ENCODE peak calls at places on chromosomes 3 and 15, in eight cellular contexts. One of them, this sample, is unnamed.

GRCh38 chr15:98649996-98650870 is 1.9 kb downstream of the IGF1R start:
- DNase-seq in neural progenitor cell: peak
- DNase-seq in GM23248: peak
- DNase-seq in OCI-LY7: no peak
- DNase-seq in HCT116: no peak
- DNase-seq in SK-N-SH: peak
- DNase-seq in MM.1S: no peak
- DNase-seq in PC-3: peak
- DNase-seq in this sample: peak

GRCh38 chr3:106880206-106880605 is 497.0 kb upstream of the CCDC54 start:
- DNase-seq in SK-N-SH: no peak
- DNase-seq in MM.1S: no peak
- DNase-seq in neural progenitor cell: peak
- DNase-seq in PC-3: no peak
- DNase-seq in GM23248: no peak
- DNase-seq in HCT116: no peak
- DNase-seq in OCI-LY7: no peak
- DNase-seq in this sample: no peak

GRCh38 chr15:68484696-68485400 is 52.9 kb upstream of the ITGA11 start:
- DNase-seq in PC-3: no peak
- DNase-seq in GM23248: peak
- DNase-seq in MM.1S: no peak
- DNase-seq in SK-N-SH: no peak
- DNase-seq in HCT116: no peak
- DNase-seq in neural progenitor cell: no peak
- DNase-seq in OCI-LY7: no peak
- DNase-seq in this sample: no peak

GRCh38 chr15:93130111-93130510 is 41.1 kb upstream of the RGMA start:
- DNase-seq in GM23248: no peak
- DNase-seq in OCI-LY7: no peak
- DNase-seq in PC-3: no peak
- DNase-seq in SK-N-SH: peak
- DNase-seq in neural progenitor cell: no peak
- DNase-seq in HCT116: no peak
- DNase-seq in MM.1S: no peak
- DNase-seq in this sample: no peak

GRCh38 chr3:192947421-192947820 is 29.8 kb upstream of the MB21D2 start:
- DNase-seq in GM23248: peak
- DNase-seq in PC-3: no peak
- DNase-seq in OCI-LY7: no peak
- DNase-seq in MM.1S: no peak
- DNase-seq in neural progenitor cell: no peak
- DNase-seq in HCT116: no peak
- DNase-seq in SK-N-SH: no peak
- DNase-seq in this sample: no peak

GRCh38 chr3:95705786-95706418 is 1108.5 kb upstream of the EPHA6 start:
- DNase-seq in SK-N-SH: no peak
- DNase-seq in MM.1S: peak
- DNase-seq in GM23248: no peak
- DNase-seq in PC-3: no peak
- DNase-seq in neural progenitor cell: no peak
- DNase-seq in OCI-LY7: no peak
- DNase-seq in HCT116: no peak
- DNase-seq in this sample: no peak

GRCh38 chr3:48215466-48215865 is 7.8 kb upstream of the CAMP start:
- DNase-seq in GM23248: peak
- DNase-seq in MM.1S: no peak
- DNase-seq in OCI-LY7: no peak
- DNase-seq in HCT116: no peak
- DNase-seq in neural progenitor cell: no peak
- DNase-seq in SK-N-SH: no peak
- DNase-seq in PC-3: no peak
- DNase-seq in this sample: peak

GRCh38 chr3:44890258-44890657 is 15.8 kb downstream of the TGM4 start:
- DNase-seq in SK-N-SH: no peak
- DNase-seq in PC-3: no peak
- DNase-seq in MM.1S: no peak
- DNase-seq in neural progenitor cell: peak
- DNase-seq in HCT116: no peak
- DNase-seq in OCI-LY7: no peak
- DNase-seq in GM23248: peak
- DNase-seq in this sample: no peak

GRCh38 chr3:42733501-42734262 is 31.1 kb upstream of the HHATL start:
- DNase-seq in MM.1S: peak
- DNase-seq in HCT116: no peak
- DNase-seq in GM23248: no peak
- DNase-seq in PC-3: no peak
- DNase-seq in SK-N-SH: no peak
- DNase-seq in neural progenitor cell: no peak
- DNase-seq in OCI-LY7: no peak
- DNase-seq in this sample: no peak

GRCh38 chr3:13877911-13878710 is 1.8 kb downstream of the WNT7A start:
- DNase-seq in PC-3: peak
- DNase-seq in neural progenitor cell: peak
- DNase-seq in OCI-LY7: no peak
- DNase-seq in MM.1S: no peak
- DNase-seq in SK-N-SH: peak
- DNase-seq in GM23248: no peak
- DNase-seq in HCT116: no peak
- DNase-seq in this sample: peak

GRCh38 chr15:59453474-59454215 is 15.7 kb downstream of the FAM81A start:
- DNase-seq in HCT116: no peak
- DNase-seq in MM.1S: no peak
- DNase-seq in GM23248: no peak
- DNase-seq in SK-N-SH: no peak
- DNase-seq in OCI-LY7: no peak
- DNase-seq in neural progenitor cell: no peak
- DNase-seq in PC-3: no peak
- DNase-seq in this sample: no peak

GRCh38 chr15:40339621-40339945 is 1.2 kb downstream of the CCDC9B start:
- DNase-seq in OCI-LY7: no peak
- DNase-seq in HCT116: no peak
- DNase-seq in neural progenitor cell: no peak
- DNase-seq in SK-N-SH: peak
- DNase-seq in PC-3: no peak
- DNase-seq in MM.1S: no peak
- DNase-seq in GM23248: no peak
- DNase-seq in this sample: no peak

GRCh38 chr3:43187836-43188479 is 82.1 kb upstream of the POMGNT2 start:
- DNase-seq in OCI-LY7: no peak
- DNase-seq in HCT116: no peak
- DNase-seq in PC-3: no peak
- DNase-seq in SK-N-SH: no peak
- DNase-seq in GM23248: no peak
- DNase-seq in neural progenitor cell: no peak
- DNase-seq in MM.1S: no peak
- DNase-seq in this sample: no peak

GRCh38 chr3:128353991-128354687 is 112.6 kb downstream of the DNAJB8 start:
- DNase-seq in MM.1S: no peak
- DNase-seq in PC-3: no peak
- DNase-seq in HCT116: no peak
- DNase-seq in neural progenitor cell: no peak
- DNase-seq in SK-N-SH: no peak
- DNase-seq in GM23248: no peak
- DNase-seq in OCI-LY7: no peak
- DNase-seq in this sample: no peak

GRCh38 chr3:102400766-102401165 is 34.0 kb upstream of the ZPLD1 start:
- DNase-seq in HCT116: peak
- DNase-seq in MM.1S: no peak
- DNase-seq in PC-3: peak
- DNase-seq in GM23248: peak
- DNase-seq in neural progenitor cell: no peak
- DNase-seq in SK-N-SH: no peak
- DNase-seq in OCI-LY7: no peak
- DNase-seq in this sample: no peak

GRCh38 chr3:27629381-27629780 is 92.7 kb downstream of the EOMES start:
- DNase-seq in GM23248: no peak
- DNase-seq in HCT116: no peak
- DNase-seq in neural progenitor cell: no peak
- DNase-seq in OCI-LY7: no peak
- DNase-seq in PC-3: peak
- DNase-seq in MM.1S: no peak
- DNase-seq in SK-N-SH: peak
- DNase-seq in this sample: no peak

GRCh38 chr15:63083046-63083445 is 38.6 kb upstream of the LACTB start:
- DNase-seq in neural progenitor cell: no peak
- DNase-seq in PC-3: no peak
- DNase-seq in HCT116: no peak
- DNase-seq in MM.1S: no peak
- DNase-seq in SK-N-SH: no peak
- DNase-seq in GM23248: no peak
- DNase-seq in OCI-LY7: no peak
- DNase-seq in this sample: peak

GRCh38 chr15:94951538-94951937 is 720.2 kb downstream of the MCTP2 start:
- DNase-seq in GM23248: peak
- DNase-seq in HCT116: no peak
- DNase-seq in OCI-LY7: no peak
- DNase-seq in PC-3: no peak
- DNase-seq in SK-N-SH: no peak
- DNase-seq in neural progenitor cell: no peak
- DNase-seq in MM.1S: no peak
- DNase-seq in this sample: no peak
- TF ChIP-seq EZH2phosphoT487 in GM23248: no peak
- TF ChIP-seq EZH2phosphoT487 in HCT116: no peak
- TF ChIP-seq EZH2phosphoT487 in OCI-LY7: no peak
- TF ChIP-seq EZH2phosphoT487 in PC-3: no peak
- TF ChIP-seq EZH2phosphoT487 in SK-N-SH: no peak
- TF ChIP-seq EZH2phosphoT487 in neural progenitor cell: no peak
- TF ChIP-seq EZH2phosphoT487 in MM.1S: no peak
- TF ChIP-seq EZH2phosphoT487 in this sample: no peak

DNA sequence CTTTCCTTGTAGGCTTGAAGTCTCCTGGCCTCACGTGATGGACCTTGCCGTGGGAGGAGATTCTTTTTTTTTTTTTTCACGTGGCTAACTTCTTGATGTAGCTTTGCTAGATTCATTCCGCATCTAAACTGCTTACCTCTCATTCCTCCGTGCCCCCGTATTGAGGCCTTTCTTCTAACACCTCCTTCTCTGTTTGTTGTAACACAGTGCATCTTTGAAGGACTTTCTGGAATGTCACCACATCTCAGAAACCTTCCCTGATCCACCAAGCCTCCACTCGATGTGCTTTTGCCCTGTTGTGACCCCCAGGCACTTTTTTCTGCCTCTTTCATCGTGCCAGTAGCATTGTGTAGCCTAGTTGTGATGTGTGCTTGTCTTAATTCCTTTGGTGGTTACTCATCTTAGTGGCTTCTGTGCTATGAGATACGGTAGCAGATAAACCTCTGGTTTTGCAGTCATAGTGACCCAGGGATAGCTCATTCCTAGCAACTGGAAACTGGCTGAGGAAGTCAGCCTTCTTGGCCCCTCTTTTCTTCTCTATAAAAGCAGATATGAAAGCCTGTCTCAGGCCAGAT is 1.6 kb upstream of the BNC1 start:
- DNase-seq in OCI-LY7: no peak
- DNase-seq in HCT116: no peak
- DNase-seq in SK-N-SH: no peak
- DNase-seq in neural progenitor cell: no peak
- DNase-seq in GM23248: peak
- DNase-seq in PC-3: peak
- DNase-seq in MM.1S: no peak
- DNase-seq in this sample: peak
- TF ChIP-seq EZH2phosphoT487 in OCI-LY7: no peak
- TF ChIP-seq EZH2phosphoT487 in HCT116: no peak
- TF ChIP-seq EZH2phosphoT487 in SK-N-SH: no peak
- TF ChIP-seq EZH2phosphoT487 in neural progenitor cell: no peak
- TF ChIP-seq EZH2phosphoT487 in GM23248: peak
- TF ChIP-seq EZH2phosphoT487 in PC-3: no peak
- TF ChIP-seq EZH2phosphoT487 in MM.1S: no peak
- TF ChIP-seq EZH2phosphoT487 in this sample: no peak

GRCh38 chr3:45887759-45888511 is 1.6 kb downstream of the CCR9 start:
- DNase-seq in neural progenitor cell: no peak
- DNase-seq in SK-N-SH: peak
- DNase-seq in OCI-LY7: no peak
- DNase-seq in MM.1S: no peak
- DNase-seq in HCT116: no peak
- DNase-seq in PC-3: peak
- DNase-seq in GM23248: peak
- DNase-seq in this sample: no peak

GRCh38 chr3:45889278-45889833 is 3.0 kb downstream of the CCR9 start:
- DNase-seq in neural progenitor cell: no peak
- DNase-seq in SK-N-SH: no peak
- DNase-seq in OCI-LY7: peak
- DNase-seq in MM.1S: peak
- DNase-seq in GM23248: no peak
- DNase-seq in HCT116: no peak
- DNase-seq in PC-3: no peak
- DNase-seq in this sample: no peak

GRCh38 chr3:45896069-45896468 is 9.7 kb downstream of the CCR9 start:
- DNase-seq in neural progenitor cell: no peak
- DNase-seq in MM.1S: no peak
- DNase-seq in OCI-LY7: no peak
- DNase-seq in SK-N-SH: peak
- DNase-seq in HCT116: no peak
- DNase-seq in GM23248: no peak
- DNase-seq in PC-3: no peak
- DNase-seq in this sample: no peak

GRCh38 chr3:45890405-45890804 is 4.1 kb downstream of the CCR9 start:
- DNase-seq in SK-N-SH: no peak
- DNase-seq in PC-3: peak
- DNase-seq in OCI-LY7: peak
- DNase-seq in MM.1S: no peak
- DNase-seq in GM23248: no peak
- DNase-seq in HCT116: no peak
- DNase-seq in neural progenitor cell: no peak
- DNase-seq in this sample: peak

DNA sequence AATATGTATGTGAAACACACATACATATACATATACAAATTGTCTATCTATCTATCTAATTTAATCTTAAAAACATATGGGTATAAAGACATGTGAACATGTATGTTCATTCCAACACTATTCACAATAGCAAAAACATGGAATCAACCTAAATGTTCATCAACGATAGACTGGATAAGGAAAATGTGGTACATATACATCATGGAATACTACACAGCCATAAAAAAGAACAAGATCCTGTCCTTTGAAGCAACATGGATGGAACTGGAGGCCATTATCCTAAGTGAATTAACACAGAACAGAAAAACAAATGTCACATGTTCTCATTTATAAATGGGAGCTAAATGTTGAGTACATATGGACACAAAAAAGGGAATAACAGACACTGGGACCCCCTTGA is 5.8 kb downstream of the CCR9 start:
- DNase-seq in HCT116: no peak
- DNase-seq in neural progenitor cell: no peak
- DNase-seq in GM23248: no peak
- DNase-seq in SK-N-SH: no peak
- DNase-seq in OCI-LY7: no peak
- DNase-seq in MM.1S: no peak
- DNase-seq in PC-3: no peak
- DNase-seq in this sample: no peak
- TF ChIP-seq EZH2phosphoT487 in HCT116: no peak
- TF ChIP-seq EZH2phosphoT487 in neural progenitor cell: no peak
- TF ChIP-seq EZH2phosphoT487 in GM23248: no peak
- TF ChIP-seq EZH2phosphoT487 in SK-N-SH: no peak
- TF ChIP-seq EZH2phosphoT487 in OCI-LY7: no peak
- TF ChIP-seq EZH2phosphoT487 in MM.1S: no peak
- TF ChIP-seq EZH2phosphoT487 in PC-3: no peak
- TF ChIP-seq EZH2phosphoT487 in this sample: no peak

DNA sequence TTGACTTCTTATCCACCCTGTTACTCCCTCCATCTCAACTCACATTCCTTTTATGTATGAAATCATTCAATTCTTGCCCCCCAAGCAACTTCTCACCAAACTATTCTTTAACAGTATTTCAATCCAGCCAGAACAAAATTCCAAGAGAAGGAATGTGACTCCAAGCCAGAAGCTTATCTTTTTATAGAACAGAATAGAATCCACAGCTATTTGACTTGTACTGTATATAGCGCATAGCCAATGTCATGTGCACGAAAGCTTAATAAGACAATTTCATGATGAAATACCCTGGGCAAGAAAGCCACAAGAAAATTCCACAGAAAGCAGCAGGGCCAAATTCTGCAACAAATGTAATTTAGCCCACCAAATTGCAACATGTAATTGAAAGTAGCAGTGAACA is 127.6 kb upstream of the UBE2E2 start:
- DNase-seq in PC-3: no peak
- DNase-seq in OCI-LY7: no peak
- DNase-seq in HCT116: no peak
- DNase-seq in GM23248: peak
- DNase-seq in SK-N-SH: no peak
- DNase-seq in neural progenitor cell: no peak
- DNase-seq in MM.1S: no peak
- DNase-seq in this sample: no peak
- TF ChIP-seq EZH2phosphoT487 in PC-3: no peak
- TF ChIP-seq EZH2phosphoT487 in OCI-LY7: no peak
- TF ChIP-seq EZH2phosphoT487 in HCT116: no peak
- TF ChIP-seq EZH2phosphoT487 in GM23248: no peak
- TF ChIP-seq EZH2phosphoT487 in SK-N-SH: no peak
- TF ChIP-seq EZH2phosphoT487 in neural progenitor cell: no peak
- TF ChIP-seq EZH2phosphoT487 in MM.1S: no peak
- TF ChIP-seq EZH2phosphoT487 in this sample: no peak